ENCODE peak calls at places on chromosomes 16 and 17, in six cellular contexts. W is breast epithelium, X is cardiac muscle cell, V is HFF-Myc, L is A549, F is ovary. I is an unnamed sample.

GRCh38 chr17:34712481-34713195 is 133.3 kb downstream of the TMEM132E start:
- DNase-seq in X (no peak), F (no peak), L (no peak), W (no peak), V (no peak), I (no peak)

GRCh38 chr16:50473375-50473945 is 74.7 kb upstream of the NKD1 start:
- DNase-seq in F (no peak), W (no peak), L (no peak), V (peak), X (peak), I (peak)

GRCh38 chr16:71933017-71933416 is 37.7 kb downstream of the IST1 start:
- DNase-seq in F (no peak), V (no peak), L (no peak), W (no peak), X (no peak), I (no peak)

GRCh38 chr17:27532269-27533067 is 76.2 kb downstream of the KSR1 start:
- DNase-seq in X (peak), W (no peak), V (no peak), F (no peak), L (no peak), I (peak)

GRCh38 chr17:59840329-59840907 is 52.3 kb downstream of the TUBD1 start:
- DNase-seq in W (no peak), L (no peak), V (no peak), F (no peak), X (peak), I (no peak)

GRCh38 chr16:85503642-85504224 is 109.4 kb upstream of the GSE1 start:
- DNase-seq in W (no peak), L (no peak), V (no peak), X (no peak), F (no peak), I (no peak)

GRCh38 chr16:79752421-79752820 is 151.9 kb upstream of the MAF start:
- DNase-seq in W (no peak), L (no peak), V (no peak), F (no peak), X (no peak), I (no peak)

GRCh38 chr16:56226840-56227525 is 35.7 kb downstream of the GNAO1 start:
- DNase-seq in V (no peak), W (no peak), F (no peak), X (no peak), L (no peak), I (no peak)

GRCh38 chr16:88390265-88390664 is 7.5 kb downstream of the ZNF469 start:
- DNase-seq in X (no peak), L (no peak), W (no peak), F (no peak), V (no peak), I (no peak)

GRCh38 chr17:63542942-63543821 is 7.1 kb upstream of the DCAF7 start:
- DNase-seq in W (peak), V (no peak), X (no peak), L (no peak), F (no peak), I (no peak)

GRCh38 chr16:89541792-89542191 is 18.7 kb upstream of the RPL13 start:
- DNase-seq in X (no peak), W (no peak), F (no peak), L (no peak), V (no peak), I (no peak)

GRCh38 chr17:53032861-53033271 is 789.9 kb upstream of the KIF2B start:
- DNase-seq in X (peak), V (no peak), F (no peak), L (no peak), W (no peak), I (no peak)
- TF ChIP-seq CTCF in X (peak), V (no peak), F (no peak), L (peak), W (no peak), I (no peak)

GRCh38 chr17:33520404-33521032 is 227.4 kb upstream of the ASIC2 start:
- DNase-seq in W (peak), F (peak), X (peak), L (peak), V (peak), I (no peak)

GRCh38 chr17:33519692-33520091 is 226.6 kb upstream of the ASIC2 start:
- DNase-seq in W (no peak), F (no peak), L (no peak), X (no peak), V (no peak), I (no peak)

GRCh38 chr17:33522623-33523022 is 229.5 kb upstream of the ASIC2 start:
- DNase-seq in V (no peak), X (no peak), L (no peak), W (no peak), F (no peak), I (no peak)

GRCh38 chr17:33523577-33523981 is 230.5 kb upstream of the ASIC2 start:
- DNase-seq in V (no peak), F (no peak), X (peak), W (no peak), L (no peak), I (peak)

DNA sequence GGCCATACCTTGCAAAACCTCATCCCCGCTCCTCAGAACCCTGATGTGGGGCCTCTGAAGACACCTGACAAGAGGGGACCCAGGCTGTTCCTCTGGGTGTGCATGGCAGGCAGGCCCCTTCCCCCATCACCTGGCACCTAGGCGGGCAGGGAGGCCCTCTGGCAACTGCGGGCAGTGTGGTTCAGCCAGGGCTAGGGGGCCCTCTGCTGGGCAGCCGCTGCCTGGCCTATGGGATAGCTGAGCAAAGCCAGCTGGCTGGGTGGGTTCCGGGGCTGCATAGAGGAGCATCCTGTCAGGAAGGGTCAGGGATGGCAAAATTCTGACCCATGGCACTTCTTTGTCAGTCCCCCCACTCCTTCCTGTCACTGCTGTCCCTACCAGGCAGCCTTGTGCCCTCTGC is 228.7 kb upstream of the ASIC2 start:
- DNase-seq in F (no peak), W (no peak), L (peak), X (no peak), V (no peak), I (no peak)
- TF ChIP-seq CTCF in F (no peak), W (no peak), L (peak), X (peak), V (no peak), I (no peak)

DNA sequence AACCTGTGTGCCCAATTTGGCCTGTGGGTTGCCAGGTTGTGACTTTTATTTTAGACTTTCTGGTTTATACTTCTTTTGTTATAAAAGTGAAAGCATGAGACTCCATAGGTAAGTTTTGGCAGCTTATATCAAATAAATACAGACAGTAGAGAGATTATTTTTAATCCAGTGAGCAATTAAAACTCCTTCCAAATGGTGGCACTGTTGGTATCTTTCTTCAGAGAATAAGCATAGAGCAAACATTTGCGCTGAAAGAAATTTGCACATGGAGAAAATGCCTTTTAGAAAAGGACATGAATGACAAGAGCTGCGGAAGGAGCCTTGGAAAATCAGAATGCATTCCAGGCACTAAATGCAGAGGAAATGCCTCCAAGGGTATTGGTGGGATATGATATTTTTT is 46.1 kb upstream of the DNAJA2 start:
- DNase-seq in L (no peak), F (no peak), W (no peak), X (peak), V (no peak), I (no peak)
- TF ChIP-seq CTCF in L (peak), F (no peak), W (no peak), X (peak), V (no peak), I (no peak)

DNA sequence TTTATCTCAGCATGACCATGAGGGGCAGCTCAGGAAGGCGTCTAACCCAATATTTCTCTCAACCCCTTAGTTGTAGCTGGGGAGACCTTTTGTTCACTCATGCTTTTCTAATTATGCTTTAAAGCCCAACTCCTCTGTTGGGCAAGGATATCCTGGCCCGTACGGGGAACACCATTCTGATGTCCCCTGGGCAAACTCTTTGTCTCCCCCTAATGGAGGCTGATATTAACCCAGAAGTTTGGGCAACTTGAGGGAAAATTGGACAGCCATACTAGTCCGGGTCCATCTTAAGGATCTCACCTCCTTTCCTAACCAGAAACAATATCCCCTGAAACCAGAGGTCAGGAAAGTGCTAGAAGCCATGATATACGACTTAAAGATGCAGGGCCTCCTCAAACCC is 143.7 kb upstream of the COX10 start:
- DNase-seq in F (no peak), V (no peak), X (no peak), L (no peak), W (no peak), I (no peak)
- TF ChIP-seq CTCF in F (no peak), V (peak), X (peak), L (no peak), W (no peak), I (no peak)

DNA sequence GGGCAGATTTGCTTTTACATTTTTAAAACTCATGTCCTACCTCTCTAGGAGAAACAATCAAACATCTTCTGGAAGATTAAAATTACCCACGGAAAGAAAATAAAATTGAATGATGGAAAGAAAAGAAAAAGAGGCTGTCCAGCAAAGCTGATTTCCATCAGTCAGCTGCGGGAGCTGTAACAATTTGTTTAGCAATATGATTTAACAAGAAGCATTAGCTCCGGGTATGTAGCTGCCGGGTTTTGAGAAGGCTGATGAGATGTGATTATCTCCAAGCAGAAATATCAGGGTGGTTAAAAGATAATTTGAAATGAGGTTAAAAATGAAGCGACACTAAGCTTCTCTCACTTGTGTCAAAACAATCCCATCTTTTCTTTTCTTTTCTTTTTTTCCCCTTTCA is 608.9 kb upstream of the SALL1 start:
- DNase-seq in L (no peak), X (no peak), V (no peak), F (no peak), W (no peak), I (no peak)
- TF ChIP-seq CTCF in L (no peak), X (no peak), V (no peak), F (no peak), W (no peak), I (no peak)

DNA sequence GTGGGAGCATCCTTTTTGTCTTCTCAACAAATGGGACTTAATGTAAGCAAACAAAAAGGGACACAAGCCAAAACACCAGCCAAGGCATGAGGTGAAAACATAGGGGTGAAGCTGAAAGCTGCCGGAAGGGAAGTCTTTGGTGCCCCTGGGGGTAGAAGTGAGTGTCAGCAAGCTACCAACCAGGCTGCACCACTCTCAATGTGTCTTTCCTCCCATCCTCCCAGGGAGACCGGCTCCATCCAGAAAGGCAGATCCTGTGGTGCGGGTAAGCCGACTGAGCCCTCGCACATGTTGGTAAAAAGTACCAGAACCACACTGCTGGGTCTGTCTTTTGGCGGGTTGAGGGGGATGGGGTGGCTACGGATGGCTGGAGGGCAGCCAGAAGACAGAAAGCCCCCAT is 52.0 kb upstream of the SREBF1 start:
- DNase-seq in L (peak), F (no peak), X (no peak), W (no peak), V (no peak), I (no peak)
- TF ChIP-seq CTCF in L (no peak), F (no peak), X (no peak), W (no peak), V (no peak), I (no peak)

GRCh38 chr16:30378236-30379164 is 3.9 kb downstream of the SEPTIN1 start:
- DNase-seq in V (peak), F (peak), L (peak), W (peak), X (peak), I (peak)
- TF ChIP-seq CTCF in V (peak), F (no peak), L (no peak), W (peak), X (peak), I (no peak)

GRCh38 chr16:19115148-19116021 is 1.6 kb downstream of the ITPRIPL2 start:
- DNase-seq in F (peak), W (no peak), L (no peak), X (no peak), V (no peak), I (no peak)
- TF ChIP-seq CTCF in F (no peak), W (peak), L (no peak), X (peak), V (peak), I (no peak)

GRCh38 chr16:18782697-18783429 is 7.3 kb downstream of the RPS15A start:
- DNase-seq in L (no peak), W (no peak), V (no peak), X (no peak), F (no peak), I (no peak)
- TF ChIP-seq CTCF in L (no peak), W (no peak), V (no peak), X (no peak), F (no peak), I (no peak)

DNA sequence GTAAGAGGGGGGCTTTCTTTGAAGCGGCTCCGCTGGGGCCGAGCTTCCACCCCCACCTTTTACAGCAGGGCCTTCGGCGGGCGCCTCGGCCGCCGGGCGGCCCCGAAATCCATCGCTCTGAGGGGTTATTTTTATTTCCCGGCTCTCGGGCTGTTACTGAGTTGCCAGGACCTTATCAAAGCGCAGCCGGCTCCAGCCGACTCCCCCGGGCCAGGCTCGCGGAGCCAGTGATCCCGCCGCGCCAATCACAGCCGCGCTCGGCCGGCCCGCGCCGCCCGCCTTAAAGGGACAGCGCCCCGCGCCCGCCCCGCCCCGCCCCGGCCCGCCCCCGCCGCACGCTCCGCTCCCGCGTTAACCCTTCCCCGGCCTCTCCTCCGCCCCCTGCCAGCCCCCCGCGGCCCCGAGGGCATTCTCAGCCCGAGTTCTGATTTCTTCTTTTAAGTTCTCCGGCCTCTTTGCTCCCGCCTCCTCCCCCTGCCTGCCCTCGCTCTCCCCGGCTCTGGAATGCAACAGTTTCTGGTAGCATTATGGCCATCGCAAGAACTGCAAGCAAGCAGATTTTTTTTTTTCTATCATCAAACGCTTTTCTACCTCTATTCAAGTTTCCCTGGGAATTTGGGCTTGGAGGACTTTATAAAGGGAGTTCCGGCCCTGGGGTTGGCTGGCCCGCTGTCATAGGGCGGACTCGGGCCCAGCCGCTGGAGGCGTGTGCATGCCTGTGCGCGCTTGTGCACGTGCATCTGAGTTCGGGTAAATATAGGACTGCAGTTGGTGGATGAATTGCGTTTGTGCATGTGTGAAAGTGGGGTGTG is at the start of gene AXIN2:
- DNase-seq in X (peak), V (peak), L (peak), W (peak), F (peak), I (peak)
- TF ChIP-seq CTCF in X (peak), V (no peak), L (no peak), W (peak), F (no peak), I (no peak)